ENCODE peak calls at places on chromosome 12, in six cellular contexts. X is GM23338, F is fibroblast of lung, B is MM.1S, O is endothelial cell of umbilical vein, Z is mammary epithelial cell. N is an unnamed sample. For H3K36me3, the result is how much of the 10 kb centered on the place peaks cover.

GRCh38 chr12:52871291-52871961 is 22.6 kb upstream of the KRT78 start:
- DNase-seq in X (no peak), F (peak), B (no peak), O (no peak), Z (peak), N (no peak)

GRCh38 chr12:92411687-92412086 is 266.0 kb upstream of the BTG1 start:
- DNase-seq in X (no peak), F (no peak), B (no peak), O (peak), Z (no peak), N (no peak)

GRCh38 chr12:47878918-47879481 is 25.8 kb downstream of the VDR start:
- DNase-seq in X (no peak), F (no peak), B (no peak), O (no peak), Z (no peak), N (no peak)

GRCh38 chr12:75476076-75476475 is 4.5 kb upstream of the GLIPR1 start:
- DNase-seq in X (no peak), F (no peak), B (no peak), O (no peak), Z (no peak), N (no peak)

GRCh38 chr12:94263011-94263786 is 114.8 kb downstream of the PLXNC1 start:
- DNase-seq in X (peak), F (no peak), B (no peak), O (no peak), Z (no peak), N (peak)

GRCh38 chr12:22299294-22299912 is 35.1 kb downstream of the ST8SIA1 start:
- DNase-seq in X (peak), F (peak), B (no peak), O (no peak), Z (no peak), N (peak)

GRCh38 chr12:20631711-20632110 is 63.4 kb upstream of the SLCO1C1 start:
- DNase-seq in X (no peak), F (peak), B (no peak), O (no peak), Z (no peak), N (no peak)

GRCh38 chr12:1797991-1798733 is 22.2 kb upstream of the LRTM2 start:
- DNase-seq in X (no peak), F (no peak), B (no peak), O (no peak), Z (no peak), N (no peak)

GRCh38 chr12:78530065-78530765 is 334.4 kb upstream of the SYT1 start:
- DNase-seq in X (peak), F (peak), B (no peak), O (no peak), Z (peak), N (no peak)

GRCh38 chr12:4579305-4580097 is 17.5 kb downstream of the DYRK4 start:
- DNase-seq in X (peak), F (peak), B (no peak), O (peak), Z (no peak), N (peak)

GRCh38 chr12:54125950-54126695 is 62.7 kb downstream of the SMUG1 start:
- DNase-seq in X (peak), F (no peak), B (no peak), O (no peak), Z (no peak), N (no peak)

GRCh38 chr12:17456486-17456885 is 633.5 kb downstream of the RERGL start:
- DNase-seq in X (no peak), F (no peak), B (no peak), O (no peak), Z (no peak), N (no peak)

GRCh38 chr12:95439578-95440230 is 34.2 kb upstream of the METAP2 start:
- DNase-seq in X (no peak), F (no peak), B (no peak), O (no peak), Z (no peak), N (peak)

GRCh38 chr12:77238368-77238767 is 173.0 kb upstream of the E2F7 start:
- DNase-seq in X (no peak), F (no peak), B (no peak), O (peak), Z (no peak), N (no peak)

GRCh38 chr12:1794440-1795090 is 25.8 kb upstream of the LRTM2 start:
- DNase-seq in X (no peak), F (no peak), B (no peak), O (no peak), Z (no peak), N (no peak)

GRCh38 chr12:3744216-3744883 is 8.6 kb downstream of the CRACR2A start:
- DNase-seq in X (no peak), F (no peak), B (no peak), O (no peak), Z (no peak), N (no peak)

GRCh38 chr12:79452906-79453305 is 237.9 kb downstream of the PAWR start:
- DNase-seq in X (peak), F (no peak), B (no peak), O (no peak), Z (no peak), N (no peak)

GRCh38 chr12:69167648-69168165 is 71.7 kb upstream of the CPSF6 start:
- DNase-seq in X (peak), F (no peak), B (no peak), O (no peak), Z (no peak), N (no peak)

GRCh38 chr12:58966939-58967338 is 46.6 kb upstream of the LRIG3 start:
- DNase-seq in X (no peak), F (peak), B (no peak), O (peak), Z (peak), N (no peak)

GRCh38 chr12:120041386-120042231 is 52.6 kb downstream of the BICDL1 start:
- DNase-seq in X (peak), F (no peak), B (no peak), O (no peak), Z (no peak), N (no peak)

GRCh38 chr12:1041478-1041877 is 50.5 kb downstream of the ERC1 start:
- DNase-seq in X (no peak), F (no peak), B (no peak), O (no peak), Z (no peak), N (no peak)

GRCh38 chr12:29634057-29634456 is 136.6 kb upstream of the OVCH1 start:
- DNase-seq in X (no peak), F (peak), B (no peak), O (no peak), Z (peak), N (no peak)

GRCh38 chr12:97778111-97778510 is 315.5 kb downstream of the RMST start:
- DNase-seq in X (no peak), F (no peak), B (no peak), O (no peak), Z (no peak), N (peak)

GRCh38 chr12:25241171-25242020 is 9.3 kb downstream of the KRAS start:
- DNase-seq in X (peak), F (peak), B (peak), O (peak), Z (no peak), N (peak)

GRCh38 chr12:13208533-13209278 is 12.2 kb downstream of the EMP1 start:
- DNase-seq in X (peak), F (peak), B (peak), O (no peak), Z (no peak), N (no peak)

GRCh38 chr12:104197264-104197663 is 18.3 kb upstream of the TXNRD1 start:
- DNase-seq in X (no peak), F (peak), B (no peak), O (no peak), Z (no peak), N (no peak)

GRCh38 chr12:46369474-46370379 is 2.8 kb downstream of the SLC38A2 start:
- DNase-seq in X (no peak), F (no peak), B (no peak), O (no peak), Z (no peak), N (no peak)

GRCh38 chr12:132672116-132672515 is 15.0 kb downstream of the POLE start:
- DNase-seq in X (no peak), F (no peak), B (no peak), O (no peak), Z (no peak), N (no peak)

GRCh38 chr12:104588048-104588942 is 131.5 kb downstream of the CHST11 start:
- DNase-seq in X (no peak), F (peak), B (no peak), O (peak), Z (peak), N (no peak)

GRCh38 chr12:100311317-100311716 is 44.3 kb downstream of the SCYL2 start:
- DNase-seq in X (no peak), F (no peak), B (no peak), O (peak), Z (no peak), N (no peak)

GRCh38 chr12:6724409-6724797 is 557 bp downstream of the COPS7A start:
- DNase-seq in X (peak), F (no peak), B (peak), O (no peak), Z (no peak), N (peak)

GRCh38 chr12:6725350-6725749 is 1.5 kb downstream of the COPS7A start:
- DNase-seq in X (no peak), F (no peak), B (no peak), O (no peak), Z (no peak), N (no peak)

GRCh38 chr12:6730169-6730568 is 6.3 kb downstream of the COPS7A start:
- DNase-seq in X (peak), F (no peak), B (no peak), O (no peak), Z (no peak), N (peak)

GRCh38 chr12:6723607-6724408 is at the start of gene COPS7A:
- DNase-seq in X (peak), F (peak), B (peak), O (peak), Z (peak), N (peak)

GRCh38 chr12:6729186-6729585 is 5.3 kb downstream of the COPS7A start:
- DNase-seq in X (no peak), F (no peak), B (no peak), O (no peak), Z (no peak), N (no peak)
- H3K36me3 ChIP-seq in X (under half), F (under half), B (under half), O (under half), Z (under half), N (under half)

GRCh38 chr12:113101751-113102150 is 33.8 kb downstream of the RASAL1 start:
- DNase-seq in X (no peak), F (no peak), B (no peak), O (no peak), Z (no peak), N (no peak)

GRCh38 chr12:113103756-113104450 is 31.7 kb downstream of the RASAL1 start:
- DNase-seq in X (peak), F (no peak), B (no peak), O (no peak), Z (peak), N (peak)

GRCh38 chr12:113105606-113106271 is 29.8 kb downstream of the RASAL1 start:
- DNase-seq in X (no peak), F (no peak), B (no peak), O (no peak), Z (no peak), N (no peak)

GRCh38 chr12:113104953-113105510 is 30.5 kb downstream of the RASAL1 start:
- DNase-seq in X (no peak), F (no peak), B (no peak), O (no peak), Z (no peak), N (no peak)

DNA sequence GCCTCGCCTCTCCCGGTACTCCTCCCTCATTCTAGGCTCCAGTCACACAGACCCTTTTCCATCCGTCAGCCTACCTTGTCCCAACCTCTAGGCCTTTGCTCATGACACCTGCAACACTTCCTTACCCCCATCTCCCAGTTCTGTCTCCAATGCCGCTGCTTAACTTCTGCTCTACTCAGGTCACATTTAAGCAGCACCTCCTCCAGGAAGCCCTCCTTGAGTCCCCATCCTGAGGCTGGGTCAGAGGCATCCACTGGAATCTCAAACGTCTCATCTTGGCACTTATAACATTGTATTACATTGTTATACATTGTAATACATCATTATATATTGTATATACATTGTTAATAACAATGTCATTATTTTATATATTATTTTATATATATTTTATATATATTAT is 32.8 kb downstream of the RASAL1 start:
- DNase-seq in X (no peak), F (no peak), B (no peak), O (no peak), Z (no peak), N (no peak)
- H3K27ac ChIP-seq in X (no peak), F (no peak), B (no peak), O (no peak), Z (no peak), N (peak)

DNA sequence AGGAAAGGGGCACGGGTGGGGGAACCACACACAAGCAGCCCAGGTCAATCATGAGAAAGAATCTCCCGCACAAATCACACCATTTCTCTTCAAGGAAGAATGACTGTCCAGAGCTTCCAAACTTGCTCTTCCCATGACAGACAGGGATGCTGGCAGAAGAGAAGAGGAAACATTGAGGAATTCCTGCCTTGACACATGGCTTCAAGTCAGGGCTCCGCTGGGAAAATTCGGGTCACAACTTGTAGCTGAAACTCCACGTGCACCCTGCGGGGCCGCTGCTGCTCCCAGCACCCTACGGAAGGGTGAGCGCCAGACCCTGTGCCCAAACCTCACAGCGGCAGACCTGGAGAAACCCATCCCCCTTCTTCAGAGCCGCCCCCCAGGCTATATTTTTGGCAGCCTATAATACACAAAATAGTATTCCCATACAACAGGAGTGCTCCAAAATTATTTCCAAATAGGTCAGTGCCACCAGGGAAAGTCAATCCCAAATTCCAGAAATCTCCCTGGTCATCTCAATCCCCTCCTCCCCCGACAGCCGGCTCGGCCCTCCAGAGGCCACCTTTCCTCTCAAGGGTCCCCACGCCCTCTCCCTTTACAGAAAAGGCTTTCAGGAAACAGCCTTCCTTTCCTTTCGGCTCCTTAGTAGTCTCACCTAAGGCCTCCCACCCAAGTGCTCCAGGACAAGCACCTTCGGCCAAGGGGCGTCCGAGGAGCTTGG is 1.3 kb downstream of the TMEM132D start:
- DNase-seq in X (peak), F (no peak), B (no peak), O (no peak), Z (no peak), N (no peak)
- H2AFZ ChIP-seq in X (no peak), F (no peak), B (no peak), O (no peak), Z (no peak), N (no peak)

DNA sequence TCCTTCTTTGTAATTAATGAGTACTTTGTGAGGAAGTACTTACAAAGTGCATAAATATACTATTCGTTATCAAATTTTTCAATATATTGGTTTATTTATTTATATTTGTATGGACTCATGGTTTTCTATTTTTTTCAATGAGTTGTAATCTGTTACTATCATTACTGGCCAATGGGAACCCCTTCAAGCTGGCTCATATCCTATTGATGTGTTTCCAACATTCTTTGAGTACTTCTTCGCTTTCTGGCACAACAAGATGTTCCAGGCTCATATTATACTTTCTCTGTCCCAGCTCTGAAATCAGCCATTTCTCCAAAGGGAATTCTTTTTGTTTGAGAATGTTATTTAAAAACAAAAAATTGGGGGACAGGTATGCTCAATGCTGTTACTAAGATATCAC is 17.5 kb downstream of the YBX3 start:
- DNase-seq in X (no peak), F (peak), B (no peak), O (no peak), Z (no peak), N (no peak)
- H3K36me3 ChIP-seq in X (half or more), F (under half), B (under half), O (under half), Z (half or more), N (half or more)

DNA sequence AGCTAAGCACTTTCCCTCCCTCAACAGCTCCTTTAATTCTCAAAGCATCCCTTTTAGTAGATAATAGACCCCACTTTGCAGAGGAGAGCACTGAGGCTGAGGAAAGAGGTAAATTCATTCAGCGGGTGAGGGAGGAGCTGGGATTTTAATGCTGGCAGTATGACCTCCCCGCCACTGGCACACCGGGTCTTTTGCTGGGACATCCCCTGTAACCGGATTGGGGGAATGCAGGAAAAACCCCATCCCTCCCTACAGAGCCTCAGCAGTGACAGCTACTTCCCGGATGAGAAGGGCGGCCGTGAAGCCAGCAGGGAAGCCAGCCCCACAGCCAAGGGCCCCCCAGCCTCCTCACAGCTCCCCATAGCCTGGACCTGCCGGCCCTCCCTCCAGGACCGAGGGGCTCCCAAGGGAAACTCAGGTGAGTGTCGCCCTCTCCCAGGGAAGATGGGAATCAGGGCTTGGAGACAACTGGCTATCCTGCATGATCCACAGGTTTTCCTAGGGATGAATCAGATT is 12.1 kb downstream of the ZBTB39 start:
- DNase-seq in X (no peak), F (no peak), B (no peak), O (no peak), Z (no peak), N (no peak)
- H3K27ac ChIP-seq in X (no peak), F (no peak), B (no peak), O (no peak), Z (no peak), N (no peak)

GRCh38 chr12:128040971-128041370 is 226.0 kb upstream of the TMEM132C start:
- DNase-seq in X (no peak), F (no peak), B (no peak), O (no peak), Z (no peak), N (no peak)

GRCh38 chr12:128047266-128048060 is 219.5 kb upstream of the TMEM132C start:
- DNase-seq in X (no peak), F (no peak), B (peak), O (no peak), Z (no peak), N (peak)

GRCh38 chr12:128042825-128043224 is 224.1 kb upstream of the TMEM132C start:
- DNase-seq in X (no peak), F (no peak), B (no peak), O (no peak), Z (no peak), N (no peak)

GRCh38 chr12:128043317-128043716 is 223.7 kb upstream of the TMEM132C start:
- DNase-seq in X (no peak), F (no peak), B (no peak), O (no peak), Z (no peak), N (no peak)
- H2AFZ ChIP-seq in X (no peak), F (no peak), B (no peak), O (no peak), Z (no peak), N (no peak)

GRCh38 chr12:27673285-27673684 is 23.0 kb upstream of the REP15 start:
- DNase-seq in X (no peak), F (no peak), B (no peak), O (no peak), Z (no peak), N (no peak)
- H3K36me3 ChIP-seq in X (under half), F (under half), B (under half), O (under half), Z (under half), N (under half)

DNA sequence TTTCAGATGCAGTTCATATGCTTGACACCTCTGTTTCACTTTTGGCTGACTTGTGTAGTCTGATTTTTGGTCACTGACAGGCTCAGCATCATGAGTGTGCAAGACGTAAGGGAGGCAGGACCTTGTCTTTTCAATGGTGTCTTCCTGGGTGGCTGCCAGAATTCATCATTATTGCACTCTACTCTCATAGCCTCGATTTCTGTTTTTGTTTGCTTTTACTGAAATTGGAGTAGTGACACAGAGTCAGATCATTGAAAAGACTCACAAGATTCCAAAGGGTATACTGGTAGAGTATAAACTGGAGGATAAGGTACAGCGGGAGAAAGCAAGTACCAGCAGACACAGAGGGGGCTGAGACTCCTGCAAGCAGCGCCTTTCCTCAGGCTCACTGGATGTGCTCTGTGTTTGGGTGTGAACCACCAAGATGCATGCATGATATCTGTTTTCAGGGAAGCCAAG is 126.3 kb upstream of the FGD4 start:
- DNase-seq in X (no peak), F (peak), B (peak), O (no peak), Z (no peak), N (peak)
- H3K27ac ChIP-seq in X (peak), F (no peak), B (peak), O (no peak), Z (no peak), N (peak)